ENCODE peak calls at places on chromosomes 11 and 22, in five cellular contexts. One of them, this sample, is unnamed.
A peak's percentile ranks its signal among the peaks of the same experiment; 100 is the strongest.

GRCh38 chr11:128687321-128687720 is 6.6 kb upstream of the FLI1 start:
- DNase-seq in mucosa of descending colon: peak; percentile 51
- DNase-seq in stimulated activated CD4-positive, alpha-beta T cell treated with anti-CD3 and anti-CD28 coated beads, Interleukin-2, amount 100 ng/mL, for 48 hours: no peak
- DNase-seq in Peyer's patch: peak; percentile 54
- DNase-seq in NCI-H1105 treated with DMSO at 0.1 percent for 48 hours: no peak
- DNase-seq in this sample: no peak

GRCh38 chr11:17561466-17562001 is 14.5 kb downstream of the OTOG start:
- DNase-seq in mucosa of descending colon: no peak
- DNase-seq in Peyer's patch: no peak
- DNase-seq in stimulated activated CD4-positive, alpha-beta T cell treated with anti-CD3 and anti-CD28 coated beads, Interleukin-2, amount 100 ng/mL, for 48 hours: no peak
- DNase-seq in NCI-H1105 treated with DMSO at 0.1 percent for 48 hours: no peak
- DNase-seq in this sample: no peak

GRCh38 chr11:90341986-90342385 is 119.1 kb upstream of the CHORDC1 start:
- DNase-seq in stimulated activated CD4-positive, alpha-beta T cell treated with anti-CD3 and anti-CD28 coated beads, Interleukin-2, amount 100 ng/mL, for 48 hours: no peak
- DNase-seq in NCI-H1105 treated with DMSO at 0.1 percent for 48 hours: no peak
- DNase-seq in Peyer's patch: no peak
- DNase-seq in mucosa of descending colon: no peak
- DNase-seq in this sample: no peak

GRCh38 chr11:116853461-116854073 is 16.1 kb upstream of the APOA1 start:
- DNase-seq in NCI-H1105 treated with DMSO at 0.1 percent for 48 hours: no peak
- DNase-seq in stimulated activated CD4-positive, alpha-beta T cell treated with anti-CD3 and anti-CD28 coated beads, Interleukin-2, amount 100 ng/mL, for 48 hours: peak; percentile 45
- DNase-seq in mucosa of descending colon: peak; percentile 59
- DNase-seq in Peyer's patch: no peak
- DNase-seq in this sample: no peak

GRCh38 chr11:104583857-104584256 is 314.4 kb downstream of the CASP12 start:
- DNase-seq in NCI-H1105 treated with DMSO at 0.1 percent for 48 hours: no peak
- DNase-seq in stimulated activated CD4-positive, alpha-beta T cell treated with anti-CD3 and anti-CD28 coated beads, Interleukin-2, amount 100 ng/mL, for 48 hours: no peak
- DNase-seq in mucosa of descending colon: no peak
- DNase-seq in Peyer's patch: no peak
- DNase-seq in this sample: no peak

GRCh38 chr11:68353669-68354068 is 41.3 kb downstream of the LRP5 start:
- DNase-seq in Peyer's patch: no peak
- DNase-seq in stimulated activated CD4-positive, alpha-beta T cell treated with anti-CD3 and anti-CD28 coated beads, Interleukin-2, amount 100 ng/mL, for 48 hours: no peak
- DNase-seq in mucosa of descending colon: no peak
- DNase-seq in NCI-H1105 treated with DMSO at 0.1 percent for 48 hours: no peak
- DNase-seq in this sample: no peak

GRCh38 chr22:20434264-20434751 is 3.3 kb downstream of the SCARF2 start:
- DNase-seq in mucosa of descending colon: no peak
- DNase-seq in stimulated activated CD4-positive, alpha-beta T cell treated with anti-CD3 and anti-CD28 coated beads, Interleukin-2, amount 100 ng/mL, for 48 hours: no peak
- DNase-seq in NCI-H1105 treated with DMSO at 0.1 percent for 48 hours: no peak
- DNase-seq in Peyer's patch: peak; percentile 20
- DNase-seq in this sample: no peak

GRCh38 chr11:79794057-79794456 is 353.2 kb upstream of the TENM4 start:
- DNase-seq in stimulated activated CD4-positive, alpha-beta T cell treated with anti-CD3 and anti-CD28 coated beads, Interleukin-2, amount 100 ng/mL, for 48 hours: no peak
- DNase-seq in NCI-H1105 treated with DMSO at 0.1 percent for 48 hours: no peak
- DNase-seq in Peyer's patch: no peak
- DNase-seq in mucosa of descending colon: no peak
- DNase-seq in this sample: no peak

GRCh38 chr22:20145206-20145831 is 5.5 kb downstream of the CCDC188 start:
- DNase-seq in stimulated activated CD4-positive, alpha-beta T cell treated with anti-CD3 and anti-CD28 coated beads, Interleukin-2, amount 100 ng/mL, for 48 hours: no peak
- DNase-seq in NCI-H1105 treated with DMSO at 0.1 percent for 48 hours: no peak
- DNase-seq in mucosa of descending colon: no peak
- DNase-seq in Peyer's patch: no peak
- DNase-seq in this sample: no peak

GRCh38 chr11:86486261-86487030 is 111.8 kb downstream of the CCDC81 start:
- DNase-seq in stimulated activated CD4-positive, alpha-beta T cell treated with anti-CD3 and anti-CD28 coated beads, Interleukin-2, amount 100 ng/mL, for 48 hours: no peak
- DNase-seq in mucosa of descending colon: peak; percentile 14
- DNase-seq in Peyer's patch: no peak
- DNase-seq in NCI-H1105 treated with DMSO at 0.1 percent for 48 hours: no peak
- DNase-seq in this sample: no peak

GRCh38 chr11:10413268-10413667 is 41.8 kb upstream of the AMPD3 start:
- DNase-seq in mucosa of descending colon: peak; percentile 51
- DNase-seq in stimulated activated CD4-positive, alpha-beta T cell treated with anti-CD3 and anti-CD28 coated beads, Interleukin-2, amount 100 ng/mL, for 48 hours: peak; percentile 19
- DNase-seq in Peyer's patch: no peak
- DNase-seq in NCI-H1105 treated with DMSO at 0.1 percent for 48 hours: no peak
- DNase-seq in this sample: no peak

GRCh38 chr11:61041755-61042518 is 60.4 kb upstream of the CD5 start:
- DNase-seq in NCI-H1105 treated with DMSO at 0.1 percent for 48 hours: no peak
- DNase-seq in Peyer's patch: no peak
- DNase-seq in stimulated activated CD4-positive, alpha-beta T cell treated with anti-CD3 and anti-CD28 coated beads, Interleukin-2, amount 100 ng/mL, for 48 hours: no peak
- DNase-seq in mucosa of descending colon: peak; percentile 68
- DNase-seq in this sample: peak; percentile 94

GRCh38 chr11:15053201-15053685 is 20.1 kb upstream of the CALCB start:
- DNase-seq in mucosa of descending colon: no peak
- DNase-seq in Peyer's patch: no peak
- DNase-seq in stimulated activated CD4-positive, alpha-beta T cell treated with anti-CD3 and anti-CD28 coated beads, Interleukin-2, amount 100 ng/mL, for 48 hours: no peak
- DNase-seq in NCI-H1105 treated with DMSO at 0.1 percent for 48 hours: peak; percentile 26
- DNase-seq in this sample: no peak

GRCh38 chr11:99351620-99352019 is 330.9 kb downstream of the CNTN5 start:
- DNase-seq in Peyer's patch: no peak
- DNase-seq in stimulated activated CD4-positive, alpha-beta T cell treated with anti-CD3 and anti-CD28 coated beads, Interleukin-2, amount 100 ng/mL, for 48 hours: no peak
- DNase-seq in NCI-H1105 treated with DMSO at 0.1 percent for 48 hours: no peak
- DNase-seq in mucosa of descending colon: no peak
- DNase-seq in this sample: no peak

GRCh38 chr11:69972351-69972802 is 105.7 kb upstream of the ANO1 start:
- DNase-seq in stimulated activated CD4-positive, alpha-beta T cell treated with anti-CD3 and anti-CD28 coated beads, Interleukin-2, amount 100 ng/mL, for 48 hours: no peak
- DNase-seq in Peyer's patch: peak; percentile 62
- DNase-seq in mucosa of descending colon: peak; percentile 61
- DNase-seq in NCI-H1105 treated with DMSO at 0.1 percent for 48 hours: no peak
- DNase-seq in this sample: peak; percentile 54

GRCh38 chr22:29733362-29734322 is 13.8 kb downstream of the CABP7 start:
- DNase-seq in Peyer's patch: peak; percentile 67
- DNase-seq in stimulated activated CD4-positive, alpha-beta T cell treated with anti-CD3 and anti-CD28 coated beads, Interleukin-2, amount 100 ng/mL, for 48 hours: no peak
- DNase-seq in mucosa of descending colon: peak; percentile 33
- DNase-seq in NCI-H1105 treated with DMSO at 0.1 percent for 48 hours: peak; percentile 52
- DNase-seq in this sample: no peak

GRCh38 chr11:9512370-9513019 is 51.7 kb downstream of the ZNF143 start:
- DNase-seq in NCI-H1105 treated with DMSO at 0.1 percent for 48 hours: no peak
- DNase-seq in stimulated activated CD4-positive, alpha-beta T cell treated with anti-CD3 and anti-CD28 coated beads, Interleukin-2, amount 100 ng/mL, for 48 hours: no peak
- DNase-seq in Peyer's patch: no peak
- DNase-seq in mucosa of descending colon: no peak
- DNase-seq in this sample: no peak

GRCh38 chr22:29629382-29630179 is 26.1 kb downstream of the NF2 start:
- DNase-seq in stimulated activated CD4-positive, alpha-beta T cell treated with anti-CD3 and anti-CD28 coated beads, Interleukin-2, amount 100 ng/mL, for 48 hours: no peak
- DNase-seq in NCI-H1105 treated with DMSO at 0.1 percent for 48 hours: no peak
- DNase-seq in mucosa of descending colon: no peak
- DNase-seq in Peyer's patch: no peak
- DNase-seq in this sample: no peak

GRCh38 chr11:27427183-27427980 is 45.2 kb downstream of the LGR4 start:
- DNase-seq in Peyer's patch: no peak
- DNase-seq in mucosa of descending colon: no peak
- DNase-seq in NCI-H1105 treated with DMSO at 0.1 percent for 48 hours: no peak
- DNase-seq in stimulated activated CD4-positive, alpha-beta T cell treated with anti-CD3 and anti-CD28 coated beads, Interleukin-2, amount 100 ng/mL, for 48 hours: no peak
- DNase-seq in this sample: no peak

GRCh38 chr22:30016596-30016995 is 63.7 kb upstream of the HORMAD2 start:
- DNase-seq in Peyer's patch: no peak
- DNase-seq in mucosa of descending colon: no peak
- DNase-seq in NCI-H1105 treated with DMSO at 0.1 percent for 48 hours: no peak
- DNase-seq in stimulated activated CD4-positive, alpha-beta T cell treated with anti-CD3 and anti-CD28 coated beads, Interleukin-2, amount 100 ng/mL, for 48 hours: no peak
- DNase-seq in this sample: no peak

GRCh38 chr11:78268516-78269410 is 80.0 kb downstream of the USP35 start:
- DNase-seq in stimulated activated CD4-positive, alpha-beta T cell treated with anti-CD3 and anti-CD28 coated beads, Interleukin-2, amount 100 ng/mL, for 48 hours: no peak
- DNase-seq in Peyer's patch: no peak
- DNase-seq in NCI-H1105 treated with DMSO at 0.1 percent for 48 hours: no peak
- DNase-seq in mucosa of descending colon: no peak
- DNase-seq in this sample: no peak

GRCh38 chr11:67312187-67313021 is 9.1 kb downstream of the SSH3 start:
- DNase-seq in stimulated activated CD4-positive, alpha-beta T cell treated with anti-CD3 and anti-CD28 coated beads, Interleukin-2, amount 100 ng/mL, for 48 hours: no peak
- DNase-seq in Peyer's patch: peak; percentile 74
- DNase-seq in NCI-H1105 treated with DMSO at 0.1 percent for 48 hours: no peak
- DNase-seq in mucosa of descending colon: peak; percentile 85
- DNase-seq in this sample: no peak

GRCh38 chr11:26330255-26330654 is 1.7 kb upstream of the ANO3 start:
- DNase-seq in Peyer's patch: no peak
- DNase-seq in stimulated activated CD4-positive, alpha-beta T cell treated with anti-CD3 and anti-CD28 coated beads, Interleukin-2, amount 100 ng/mL, for 48 hours: no peak
- DNase-seq in mucosa of descending colon: no peak
- DNase-seq in NCI-H1105 treated with DMSO at 0.1 percent for 48 hours: no peak
- DNase-seq in this sample: no peak

GRCh38 chr11:33045551-33046255 is 6.3 kb downstream of the TCP11L1 start:
- DNase-seq in NCI-H1105 treated with DMSO at 0.1 percent for 48 hours: no peak
- DNase-seq in Peyer's patch: peak; percentile 86
- DNase-seq in mucosa of descending colon: peak; percentile 86
- DNase-seq in stimulated activated CD4-positive, alpha-beta T cell treated with anti-CD3 and anti-CD28 coated beads, Interleukin-2, amount 100 ng/mL, for 48 hours: no peak
- DNase-seq in this sample: no peak

GRCh38 chr11:64850979-64851567 is 6.6 kb upstream of the CDC42BPG start:
- DNase-seq in mucosa of descending colon: peak; percentile 42
- DNase-seq in NCI-H1105 treated with DMSO at 0.1 percent for 48 hours: no peak
- DNase-seq in stimulated activated CD4-positive, alpha-beta T cell treated with anti-CD3 and anti-CD28 coated beads, Interleukin-2, amount 100 ng/mL, for 48 hours: no peak
- DNase-seq in Peyer's patch: no peak
- DNase-seq in this sample: no peak

GRCh38 chr11:61480936-61481335 is 27.6 kb upstream of the LRRC10B start:
- DNase-seq in Peyer's patch: no peak
- DNase-seq in mucosa of descending colon: peak; percentile 50
- DNase-seq in NCI-H1105 treated with DMSO at 0.1 percent for 48 hours: peak; percentile 83
- DNase-seq in stimulated activated CD4-positive, alpha-beta T cell treated with anti-CD3 and anti-CD28 coated beads, Interleukin-2, amount 100 ng/mL, for 48 hours: no peak
- DNase-seq in this sample: no peak

GRCh38 chr11:69298778-69299461 is 5.0 kb downstream of the MYEOV start:
- DNase-seq in Peyer's patch: no peak
- DNase-seq in mucosa of descending colon: no peak
- DNase-seq in NCI-H1105 treated with DMSO at 0.1 percent for 48 hours: no peak
- DNase-seq in stimulated activated CD4-positive, alpha-beta T cell treated with anti-CD3 and anti-CD28 coated beads, Interleukin-2, amount 100 ng/mL, for 48 hours: no peak
- DNase-seq in this sample: no peak

GRCh38 chr11:86576946-86577624 is 95.3 kb downstream of the ME3 start:
- DNase-seq in NCI-H1105 treated with DMSO at 0.1 percent for 48 hours: no peak
- DNase-seq in stimulated activated CD4-positive, alpha-beta T cell treated with anti-CD3 and anti-CD28 coated beads, Interleukin-2, amount 100 ng/mL, for 48 hours: no peak
- DNase-seq in Peyer's patch: no peak
- DNase-seq in mucosa of descending colon: no peak
- DNase-seq in this sample: no peak

GRCh38 chr22:46791201-46791731 is 28.8 kb downstream of the TBC1D22A start:
- DNase-seq in Peyer's patch: peak; percentile 44
- DNase-seq in NCI-H1105 treated with DMSO at 0.1 percent for 48 hours: no peak
- DNase-seq in mucosa of descending colon: peak; percentile 59
- DNase-seq in stimulated activated CD4-positive, alpha-beta T cell treated with anti-CD3 and anti-CD28 coated beads, Interleukin-2, amount 100 ng/mL, for 48 hours: peak; percentile 63
- DNase-seq in this sample: no peak

GRCh38 chr11:10762185-10762584 is 11.1 kb downstream of the CTR9 start:
- DNase-seq in stimulated activated CD4-positive, alpha-beta T cell treated with anti-CD3 and anti-CD28 coated beads, Interleukin-2, amount 100 ng/mL, for 48 hours: no peak
- DNase-seq in mucosa of descending colon: no peak
- DNase-seq in NCI-H1105 treated with DMSO at 0.1 percent for 48 hours: no peak
- DNase-seq in Peyer's patch: no peak
- DNase-seq in this sample: no peak

This sample was measured in NCI-H748 treated with DMSO at 0.1 percent for 48 hours.